ENCODE peak calls at places on chromosomes 1 and 21, in eight cellular contexts. K is lower leg skin, R is BE2C, V is occipital lobe, I is mesendoderm, F is NCI-H1436, E is Caki2, W is fibroblast of the aortic adventitia. T is an unnamed sample.

GRCh38 chr1:162687870-162688269 is 55.6 kb downstream of the DDR2 start:
- DNase-seq in I (no peak), W (no peak), F (no peak), K (no peak), R (no peak), V (no peak), E (no peak), T (no peak)

GRCh38 chr1:56326056-56326455 is 253.3 kb downstream of the PLPP3 start:
- DNase-seq in I (no peak), E (peak; percentile 10), K (no peak), V (no peak), W (peak; percentile 22), R (no peak), F (no peak), T (no peak)

GRCh38 chr1:195530961-195531360 is 1077.3 kb downstream of the KCNT2 start:
- DNase-seq in I (no peak), V (no peak), K (no peak), R (no peak), E (no peak), W (peak; percentile 23), F (no peak), T (no peak)

GRCh38 chr1:20322081-20322824 is 31.6 kb downstream of the VWA5B1 start:
- DNase-seq in F (no peak), R (no peak), I (no peak), V (no peak), W (peak; percentile 8), K (no peak), E (no peak), T (no peak)

GRCh38 chr1:26546819-26547218 is 17.3 kb downstream of the RPS6KA1 start:
- DNase-seq in I (no peak), F (no peak), E (no peak), V (no peak), R (no peak), W (no peak), K (no peak), T (no peak)

GRCh38 chr1:100463809-100464424 is 74.0 kb upstream of the GPR88 start:
- DNase-seq in I (peak; percentile 87), V (peak; percentile 49), W (peak; percentile 72), R (peak; percentile 59), F (peak; percentile 49), E (peak; percentile 16), K (no peak), T (peak; percentile 88)

GRCh38 chr1:183648042-183648441 is 5.1 kb downstream of the APOBEC4 start:
- DNase-seq in W (no peak), R (no peak), I (no peak), F (no peak), V (no peak), K (no peak), E (no peak), T (no peak)

GRCh38 chr1:183061194-183061593 is 38.0 kb downstream of the LAMC1 start:
- DNase-seq in E (no peak), V (no peak), W (peak; percentile 51), I (no peak), R (no peak), F (no peak), K (no peak), T (no peak)

GRCh38 chr1:14738235-14738634 is 139.8 kb downstream of the KAZN start:
- DNase-seq in W (no peak), V (no peak), I (no peak), E (peak; percentile 95), K (no peak), F (peak; percentile 15), R (no peak), T (no peak)

GRCh38 chr1:208791458-208791857 is 547.3 kb upstream of the PLXNA2 start:
- DNase-seq in K (no peak), R (no peak), I (peak; percentile 23), W (peak; percentile 9), V (no peak), F (no peak), E (peak; percentile 83), T (no peak)

GRCh38 chr1:16248603-16249534 is 11.9 kb upstream of the CPLANE2 start:
- DNase-seq in R (peak; percentile 88), F (peak; percentile 90), I (no peak), V (peak; percentile 38), K (peak; percentile 95), E (peak; percentile 40), W (peak; percentile 96), T (peak; percentile 81)

GRCh38 chr21:27814226-27814625 is 847.3 kb upstream of the ADAMTS5 start:
- DNase-seq in I (no peak), F (no peak), R (no peak), K (no peak), E (no peak), W (no peak), V (no peak), T (no peak)

GRCh38 chr1:109764561-109765482 is 1.1 kb upstream of the EPS8L3 start:
- DNase-seq in V (no peak), F (no peak), K (peak; percentile 74), R (peak; percentile 3), W (no peak), I (no peak), E (no peak), T (no peak)

GRCh38 chr1:45864124-45864721 is 60.8 kb downstream of the MAST2 start:
- DNase-seq in F (no peak), K (no peak), E (no peak), V (no peak), I (no peak), R (peak; percentile 6), W (no peak), T (no peak)

GRCh38 chr1:159141584-159142518 is 29.6 kb upstream of the CADM3 start:
- DNase-seq in F (peak; percentile 6), K (no peak), E (peak; percentile 26), W (peak; percentile 66), V (peak; percentile 82), I (peak; percentile 31), R (peak; percentile 45), T (no peak)

GRCh38 chr1:231935856-231936255 is 309.3 kb downstream of the DISC1 start:
- DNase-seq in V (no peak), W (no peak), E (no peak), F (no peak), I (no peak), R (no peak), K (no peak), T (no peak)

GRCh38 chr1:34129630-34130029 is 35.4 kb downstream of the CSMD2 start:
- DNase-seq in W (no peak), F (no peak), E (no peak), K (no peak), I (no peak), V (no peak), R (no peak), T (no peak)

GRCh38 chr1:160522136-160522535 is 919 bp downstream of the SLAMF6 start:
- DNase-seq in K (no peak), W (no peak), V (no peak), I (no peak), E (no peak), F (no peak), R (no peak), T (no peak)

GRCh38 chr1:165807613-165808012 is 19.8 kb upstream of the UCK2 start:
- DNase-seq in R (no peak), V (no peak), W (peak; percentile 88), E (no peak), I (no peak), F (no peak), K (no peak), T (no peak)

GRCh38 chr1:11281518-11282331 is 8.7 kb downstream of the UBIAD1 start:
- DNase-seq in I (no peak), E (no peak), R (no peak), V (no peak), W (peak; percentile 100), K (no peak), F (no peak), T (no peak)

GRCh38 chr1:94859157-94859556 is 39.0 kb downstream of the SLC44A3 start:
- DNase-seq in V (no peak), E (no peak), K (no peak), I (peak; percentile 61), R (peak; percentile 34), F (no peak), W (no peak), T (no peak)

GRCh38 chr1:153963850-153964331 is 554 bp upstream of the SLC39A1 start:
- DNase-seq in W (peak; percentile 25), R (no peak), I (peak; percentile 96), K (no peak), V (no peak), F (peak; percentile 11), E (no peak), T (no peak)

GRCh38 chr21:25862596-25862995 is 127.8 kb downstream of the GABPA start:
- DNase-seq in I (peak; percentile 74), W (peak; percentile 64), K (no peak), R (peak; percentile 28), F (no peak), E (peak; percentile 20), V (no peak), T (peak; percentile 63)

GRCh38 chr1:160427625-160428024 is 27.3 kb downstream of the VANGL2 start:
- DNase-seq in K (no peak), I (no peak), R (no peak), E (no peak), F (no peak), W (no peak), V (no peak), T (no peak)

GRCh38 chr1:61261585-61261984 is 179.2 kb downstream of the NFIA start:
- DNase-seq in V (no peak), W (no peak), K (no peak), F (no peak), E (no peak), I (no peak), R (no peak), T (no peak)

GRCh38 chr1:232218955-232219865 is 410.7 kb downstream of the SIPA1L2 start:
- DNase-seq in W (no peak), R (peak; percentile 63), K (no peak), E (no peak), I (no peak), V (no peak), F (no peak), T (no peak)